ENCODE peak calls at places on chromosomes 5 and 9, in four cellular contexts. One of them, this sample, is unnamed.

GRCh38 chr5:8740595-8740994 is 805.3 kb downstream of the SEMA5A start:
- DNase-seq in AG09309: no peak
- DNase-seq in GDM1: no peak
- DNase-seq in A549: no peak
- DNase-seq in this sample: no peak

GRCh38 chr9:36976371-36977030 is 57.6 kb downstream of the PAX5 start:
- DNase-seq in A549: peak; percentile 39
- DNase-seq in GDM1: no peak
- DNase-seq in AG09309: no peak
- DNase-seq in this sample: no peak

GRCh38 chr5:55004728-55005127 is 19.3 kb upstream of the GZMK start:
- DNase-seq in GDM1: no peak
- DNase-seq in AG09309: no peak
- DNase-seq in A549: no peak
- DNase-seq in this sample: no peak

GRCh38 chr9:16329699-16330113 is 540.8 kb downstream of the BNC2 start:
- DNase-seq in AG09309: no peak
- DNase-seq in GDM1: no peak
- DNase-seq in A549: no peak
- DNase-seq in this sample: no peak

GRCh38 chr9:110891760-110892159 is 146.5 kb downstream of the LPAR1 start:
- DNase-seq in AG09309: no peak
- DNase-seq in A549: no peak
- DNase-seq in GDM1: no peak
- DNase-seq in this sample: no peak

GRCh38 chr5:133746834-133747233 is 134.5 kb upstream of the FSTL4 start:
- DNase-seq in GDM1: no peak
- DNase-seq in A549: peak; percentile 41
- DNase-seq in AG09309: no peak
- DNase-seq in this sample: no peak

GRCh38 chr9:94805585-94805984 is 79.1 kb downstream of the AOPEP start:
- DNase-seq in GDM1: no peak
- DNase-seq in A549: peak; percentile 82
- DNase-seq in AG09309: peak; percentile 94
- DNase-seq in this sample: no peak

GRCh38 chr5:179930788-179931473 is 23.2 kb upstream of the TBC1D9B start:
- DNase-seq in A549: no peak
- DNase-seq in AG09309: no peak
- DNase-seq in GDM1: no peak
- DNase-seq in this sample: no peak

GRCh38 chr5:80957031-80957761 is 3.0 kb upstream of the RASGRF2 start:
- DNase-seq in AG09309: no peak
- DNase-seq in GDM1: no peak
- DNase-seq in A549: no peak
- DNase-seq in this sample: no peak

GRCh38 chr5:141969783-141970741 is 1.2 kb downstream of the RNF14 start:
- DNase-seq in GDM1: peak; percentile 10
- DNase-seq in AG09309: no peak
- DNase-seq in A549: peak; percentile 55
- DNase-seq in this sample: peak; percentile 68

GRCh38 chr5:112529525-112529924 is 110.4 kb upstream of the EPB41L4A start:
- DNase-seq in GDM1: no peak
- DNase-seq in A549: no peak
- DNase-seq in AG09309: no peak
- DNase-seq in this sample: no peak

GRCh38 chr5:18797241-18797640 is 1163.0 kb downstream of the TAF11L14 start:
- DNase-seq in A549: no peak
- DNase-seq in AG09309: no peak
- DNase-seq in GDM1: no peak
- DNase-seq in this sample: no peak

GRCh38 chr9:79559501-79560181 is 12.1 kb upstream of the TLE4 start:
- DNase-seq in GDM1: no peak
- DNase-seq in A549: no peak
- DNase-seq in AG09309: no peak
- DNase-seq in this sample: no peak

GRCh38 chr9:70012569-70012968 is 31.1 kb upstream of the MAMDC2 start:
- DNase-seq in A549: no peak
- DNase-seq in GDM1: no peak
- DNase-seq in AG09309: no peak
- DNase-seq in this sample: no peak

GRCh38 chr5:14588758-14589543 is 7.4 kb downstream of the OTULINL start:
- DNase-seq in AG09309: no peak
- DNase-seq in A549: no peak
- DNase-seq in GDM1: no peak
- DNase-seq in this sample: no peak

GRCh38 chr9:129069128-129069824 is 11.6 kb upstream of the DOLPP1 start:
- DNase-seq in A549: no peak
- DNase-seq in GDM1: peak; percentile 94
- DNase-seq in AG09309: no peak
- DNase-seq in this sample: peak; percentile 96

GRCh38 chr5:138754699-138755057 is 1.5 kb downstream of the CTNNA1 start:
- DNase-seq in GDM1: no peak
- DNase-seq in AG09309: no peak
- DNase-seq in A549: no peak
- DNase-seq in this sample: no peak

GRCh38 chr5:72985719-72986118 is 29.9 kb downstream of the FCHO2 start:
- DNase-seq in A549: no peak
- DNase-seq in AG09309: no peak
- DNase-seq in GDM1: no peak
- DNase-seq in this sample: no peak

GRCh38 chr5:155605898-155606297 is 592.3 kb downstream of the KIF4B start:
- DNase-seq in AG09309: no peak
- DNase-seq in A549: no peak
- DNase-seq in GDM1: no peak
- DNase-seq in this sample: no peak

GRCh38 chr5:151820903-151821302 is 49.1 kb downstream of the G3BP1 start:
- DNase-seq in A549: no peak
- DNase-seq in GDM1: no peak
- DNase-seq in AG09309: no peak
- DNase-seq in this sample: no peak

GRCh38 chr9:131398204-131398603 is 4.3 kb downstream of the PRRC2B start:
- DNase-seq in GDM1: peak; percentile 54
- DNase-seq in AG09309: no peak
- DNase-seq in A549: no peak
- DNase-seq in this sample: peak; percentile 76

This sample was measured in GF-D8.